ENCODE peak calls at places on chromosome 11, in nine cellular contexts. One of them, this sample, is unnamed.

GRCh38 chr11:3154001-3154599 is 11.0 kb downstream of the OSBPL5 start:
- DNase-seq in EL: peak
- DNase-seq in left ventricle myocardium superior: peak
- DNase-seq in activated CD4-positive, alpha-beta T cell treated with anti-CD3 and anti-CD28 coated beads, Interleukin-2, amount 50 U/mL, for 1 hour: peak
- DNase-seq in HCT116: no peak
- DNase-seq in NCI-H1105: no peak
- DNase-seq in central memory CD4-positive, alpha-beta T cell: no peak
- DNase-seq in AG20443: no peak
- DNase-seq in neural crest cell: no peak
- DNase-seq in this sample: no peak

GRCh38 chr11:33868646-33869461 is 23.0 kb downstream of the LMO2 start:
- DNase-seq in EL: no peak
- DNase-seq in left ventricle myocardium superior: no peak
- DNase-seq in activated CD4-positive, alpha-beta T cell treated with anti-CD3 and anti-CD28 coated beads, Interleukin-2, amount 50 U/mL, for 1 hour: no peak
- DNase-seq in HCT116: no peak
- DNase-seq in NCI-H1105: no peak
- DNase-seq in central memory CD4-positive, alpha-beta T cell: no peak
- DNase-seq in AG20443: peak
- DNase-seq in neural crest cell: no peak
- DNase-seq in this sample: no peak

GRCh38 chr11:35165416-35166368 is 26.7 kb downstream of the CD44 start:
- DNase-seq in EL: peak
- DNase-seq in left ventricle myocardium superior: no peak
- DNase-seq in activated CD4-positive, alpha-beta T cell treated with anti-CD3 and anti-CD28 coated beads, Interleukin-2, amount 50 U/mL, for 1 hour: peak
- DNase-seq in HCT116: no peak
- DNase-seq in NCI-H1105: no peak
- DNase-seq in central memory CD4-positive, alpha-beta T cell: peak
- DNase-seq in AG20443: peak
- DNase-seq in neural crest cell: no peak
- DNase-seq in this sample: no peak

GRCh38 chr11:132103006-132103405 is 732.6 kb downstream of the NTM start:
- DNase-seq in EL: no peak
- DNase-seq in left ventricle myocardium superior: no peak
- DNase-seq in activated CD4-positive, alpha-beta T cell treated with anti-CD3 and anti-CD28 coated beads, Interleukin-2, amount 50 U/mL, for 1 hour: no peak
- DNase-seq in HCT116: no peak
- DNase-seq in NCI-H1105: no peak
- DNase-seq in central memory CD4-positive, alpha-beta T cell: no peak
- DNase-seq in AG20443: no peak
- DNase-seq in neural crest cell: no peak
- DNase-seq in this sample: no peak

GRCh38 chr11:131637469-131638175 is 267.2 kb downstream of the NTM start:
- DNase-seq in EL: no peak
- DNase-seq in left ventricle myocardium superior: no peak
- DNase-seq in activated CD4-positive, alpha-beta T cell treated with anti-CD3 and anti-CD28 coated beads, Interleukin-2, amount 50 U/mL, for 1 hour: no peak
- DNase-seq in HCT116: no peak
- DNase-seq in NCI-H1105: no peak
- DNase-seq in central memory CD4-positive, alpha-beta T cell: no peak
- DNase-seq in AG20443: peak
- DNase-seq in neural crest cell: no peak
- DNase-seq in this sample: no peak

GRCh38 chr11:66877585-66877984 is 20.7 kb downstream of the LRFN4 start:
- DNase-seq in EL: no peak
- DNase-seq in left ventricle myocardium superior: no peak
- DNase-seq in activated CD4-positive, alpha-beta T cell treated with anti-CD3 and anti-CD28 coated beads, Interleukin-2, amount 50 U/mL, for 1 hour: no peak
- DNase-seq in HCT116: no peak
- DNase-seq in NCI-H1105: no peak
- DNase-seq in central memory CD4-positive, alpha-beta T cell: no peak
- DNase-seq in AG20443: no peak
- DNase-seq in neural crest cell: no peak
- DNase-seq in this sample: no peak

GRCh38 chr11:72777755-72778278 is 16.0 kb downstream of the STARD10 start:
- DNase-seq in EL: no peak
- DNase-seq in left ventricle myocardium superior: no peak
- DNase-seq in activated CD4-positive, alpha-beta T cell treated with anti-CD3 and anti-CD28 coated beads, Interleukin-2, amount 50 U/mL, for 1 hour: no peak
- DNase-seq in HCT116: no peak
- DNase-seq in NCI-H1105: no peak
- DNase-seq in central memory CD4-positive, alpha-beta T cell: no peak
- DNase-seq in AG20443: no peak
- DNase-seq in neural crest cell: no peak
- DNase-seq in this sample: no peak

GRCh38 chr11:69797156-69797555 is 22.0 kb upstream of the FGF4 start:
- DNase-seq in EL: no peak
- DNase-seq in left ventricle myocardium superior: no peak
- DNase-seq in activated CD4-positive, alpha-beta T cell treated with anti-CD3 and anti-CD28 coated beads, Interleukin-2, amount 50 U/mL, for 1 hour: no peak
- DNase-seq in HCT116: no peak
- DNase-seq in NCI-H1105: no peak
- DNase-seq in central memory CD4-positive, alpha-beta T cell: no peak
- DNase-seq in AG20443: no peak
- DNase-seq in neural crest cell: no peak
- DNase-seq in this sample: no peak

GRCh38 chr11:100890779-100891178 is 203.7 kb downstream of the ARHGAP42 start:
- DNase-seq in EL: peak
- DNase-seq in left ventricle myocardium superior: no peak
- DNase-seq in activated CD4-positive, alpha-beta T cell treated with anti-CD3 and anti-CD28 coated beads, Interleukin-2, amount 50 U/mL, for 1 hour: no peak
- DNase-seq in HCT116: no peak
- DNase-seq in NCI-H1105: no peak
- DNase-seq in central memory CD4-positive, alpha-beta T cell: no peak
- DNase-seq in AG20443: peak
- DNase-seq in neural crest cell: no peak
- DNase-seq in this sample: no peak

GRCh38 chr11:56714206-56714605 is 15.3 kb downstream of the OR9G1 start:
- DNase-seq in EL: no peak
- DNase-seq in left ventricle myocardium superior: no peak
- DNase-seq in activated CD4-positive, alpha-beta T cell treated with anti-CD3 and anti-CD28 coated beads, Interleukin-2, amount 50 U/mL, for 1 hour: no peak
- DNase-seq in HCT116: no peak
- DNase-seq in NCI-H1105: no peak
- DNase-seq in central memory CD4-positive, alpha-beta T cell: no peak
- DNase-seq in AG20443: no peak
- DNase-seq in neural crest cell: no peak
- DNase-seq in this sample: no peak

This sample was measured in neuronal stem cell.